ENCODE peak calls at places on chromosomes 1 and 21, in six cellular contexts. U is mesendoderm, I is psoas muscle, R is neural progenitor cell, P is esophagus squamous epithelium, D is IMR-90. Y is an unnamed sample.

GRCh38 chr1:159799446-159799985 is 2.6 kb upstream of the FCRL6 start:
- DNase-seq in D (no peak), P (no peak), U (no peak), R (no peak), I (no peak), Y (no peak)

GRCh38 chr1:51214615-51215131 is 21.4 kb upstream of the RNF11 start:
- DNase-seq in I (no peak), D (peak; percentile 87), P (no peak), U (no peak), R (no peak), Y (no peak)

GRCh38 chr1:151919246-151919645 is 9.9 kb upstream of the THEM4 start:
- DNase-seq in D (no peak), I (no peak), R (no peak), P (no peak), U (no peak), Y (no peak)

GRCh38 chr1:94634977-94635416 is 93.4 kb upstream of the F3 start:
- DNase-seq in R (no peak), P (no peak), U (peak; percentile 47), D (no peak), I (no peak), Y (no peak)

GRCh38 chr1:170545476-170545875 is 13.5 kb downstream of the GORAB start:
- DNase-seq in U (no peak), R (no peak), D (peak; percentile 88), P (no peak), I (no peak), Y (no peak)

GRCh38 chr1:59686170-59686569 is 128.6 kb upstream of the HOOK1 start:
- DNase-seq in P (no peak), R (no peak), I (no peak), D (no peak), U (no peak), Y (no peak)

GRCh38 chr1:47183308-47184089 is 6.3 kb downstream of the PDZK1IP1 start:
- DNase-seq in I (no peak), R (no peak), D (no peak), P (no peak), U (no peak), Y (no peak)

GRCh38 chr1:19814681-19815503 is at the start of gene RNF186:
- DNase-seq in U (no peak), R (no peak), D (no peak), P (no peak), I (peak; percentile 58), Y (no peak)

GRCh38 chr1:55374801-55375616 is 159.8 kb upstream of the USP24 start:
- DNase-seq in U (no peak), I (peak; percentile 75), P (no peak), R (no peak), D (no peak), Y (no peak)

GRCh38 chr1:218985424-218985823 is 188.3 kb upstream of the LYPLAL1 start:
- DNase-seq in R (no peak), I (no peak), U (no peak), P (no peak), D (no peak), Y (no peak)

GRCh38 chr1:20290624-20291597 is at the start of gene VWA5B1:
- DNase-seq in P (no peak), D (no peak), I (no peak), R (peak; percentile 94), U (peak; percentile 98), Y (peak; percentile 96)

GRCh38 chr1:205396972-205397616 is 24.8 kb downstream of the LEMD1 start:
- DNase-seq in P (no peak), I (no peak), R (peak; percentile 82), U (peak; percentile 81), D (peak; percentile 43), Y (peak; percentile 74)

GRCh38 chr1:17014671-17015567 is 3.2 kb upstream of the ATP13A2 start:
- DNase-seq in U (peak; percentile 16), P (no peak), D (peak; percentile 39), R (peak; percentile 47), I (no peak), Y (peak; percentile 69)

GRCh38 chr1:206131037-206131436 is 13.8 kb upstream of the AVPR1B start:
- DNase-seq in U (no peak), R (no peak), D (no peak), P (no peak), I (no peak), Y (no peak)

GRCh38 chr1:239386453-239387303 is at the start of gene CHRM3:
- DNase-seq in D (no peak), R (peak; percentile 85), P (no peak), I (peak; percentile 41), U (peak; percentile 85), Y (peak; percentile 92)

GRCh38 chr1:162609306-162609705 is 23.0 kb upstream of the DDR2 start:
- DNase-seq in P (no peak), D (no peak), R (no peak), U (no peak), I (no peak), Y (no peak)

GRCh38 chr1:181632960-181633359 is 149.6 kb downstream of the CACNA1E start:
- DNase-seq in I (no peak), P (no peak), D (no peak), U (no peak), R (no peak), Y (no peak)

GRCh38 chr1:206658264-206658980 is 23.1 kb downstream of the DYRK3 start:
- DNase-seq in D (no peak), P (no peak), I (peak; percentile 82), R (peak; percentile 68), U (peak; percentile 84), Y (peak; percentile 92)

GRCh38 chr1:155978325-155978972 is at the start of gene ARHGEF2:
- DNase-seq in U (peak; percentile 95), I (peak; percentile 87), R (peak; percentile 95), P (peak; percentile 65), D (peak; percentile 64), Y (peak; percentile 94)

GRCh38 chr1:162627662-162628296 is 4.5 kb upstream of the DDR2 start:
- DNase-seq in P (no peak), R (peak; percentile 37), I (no peak), U (peak; percentile 39), D (peak; percentile 53), Y (no peak)

GRCh38 chr1:18951818-18952391 is 4.6 kb downstream of the IFFO2 start:
- DNase-seq in R (no peak), I (no peak), U (no peak), D (no peak), P (no peak), Y (no peak)

GRCh38 chr21:35849131-35849530 is 211.2 kb downstream of the SETD4 start:
- DNase-seq in U (no peak), P (no peak), R (no peak), D (peak; percentile 24), I (no peak), Y (no peak)

GRCh38 chr1:95668165-95668564 is 434.2 kb downstream of the RWDD3 start:
- DNase-seq in U (no peak), R (no peak), D (no peak), I (no peak), P (no peak), Y (no peak)

GRCh38 chr1:59025201-59025600 is 241.4 kb upstream of the JUN start:
- DNase-seq in P (no peak), R (no peak), U (no peak), D (peak; percentile 77), I (no peak), Y (no peak)

GRCh38 chr1:180157108-180157507 is 2.4 kb downstream of the QSOX1 start:
- DNase-seq in P (no peak), R (no peak), U (no peak), I (no peak), D (peak; percentile 65), Y (no peak)

GRCh38 chr1:228434674-228435073 is 18.0 kb upstream of the TRIM17 start:
- DNase-seq in D (no peak), I (no peak), U (peak; percentile 55), R (no peak), P (no peak), Y (peak; percentile 51)

GRCh38 chr1:222370911-222371717 is 176.8 kb downstream of the HHIPL2 start:
- DNase-seq in R (no peak), D (peak; percentile 99), I (no peak), U (peak; percentile 32), P (no peak), Y (no peak)

GRCh38 chr1:245310605-245311531 is 156.1 kb downstream of the KIF26B start:
- DNase-seq in U (peak; percentile 65), R (peak; percentile 50), D (no peak), I (no peak), P (no peak), Y (peak; percentile 83)

GRCh38 chr1:182137546-182137945 is 76.0 kb upstream of the ZNF648 start:
- DNase-seq in U (no peak), R (no peak), I (no peak), D (no peak), P (no peak), Y (no peak)

GRCh38 chr1:231337043-231337471 is 595 bp downstream of the EXOC8 start:
- DNase-seq in U (no peak), D (no peak), R (no peak), P (no peak), I (no peak), Y (no peak)

GRCh38 chr1:231335663-231336602 is 1.7 kb downstream of the EXOC8 start:
- DNase-seq in D (no peak), R (no peak), P (no peak), U (no peak), I (peak; percentile 69), Y (no peak)

GRCh38 chr1:231337472-231338269 is at the start of gene EXOC8:
- DNase-seq in U (peak; percentile 98), D (peak; percentile 96), I (peak; percentile 98), R (peak; percentile 99), P (peak; percentile 64), Y (peak; percentile 99)

GRCh38 chr1:231340328-231341013 is 2.4 kb downstream of the SPRTN start:
- DNase-seq in I (no peak), P (no peak), R (no peak), D (no peak), U (no peak), Y (no peak)

GRCh38 chr1:231338270-231339128 is at the start of gene SPRTN:
- DNase-seq in D (peak; percentile 10), U (no peak), I (no peak), R (peak; percentile 73), P (no peak), Y (no peak)
- H3K4me1 ChIP-seq in D (peaks cover 7% of the 10 kb centered on the region), U (peaks cover 13% of the 10 kb centered on the region), I (peaks cover 38% of the 10 kb centered on the region), R (peaks cover 41% of the 10 kb centered on the region), P (peaks cover 65% of the 10 kb centered on the region), Y (peaks cover 8% of the 10 kb centered on the region)

GRCh38 chr1:226867461-226868054 is 2.9 kb upstream of the PSEN2 start:
- DNase-seq in I (no peak), P (no peak), R (no peak), U (peak; percentile 45), D (no peak), Y (peak; percentile 68)
- H3K27ac ChIP-seq in I (no peak overlapping the region), P (no peak overlapping the region), R (no peak overlapping the region), U (no peak overlapping the region), D (no peak overlapping the region), Y (no peak overlapping the region)

GRCh38 chr1:21930629-21931170 is 6.4 kb downstream of the HSPG2 start:
- DNase-seq in U (no peak), D (no peak), I (no peak), P (no peak), R (no peak), Y (no peak)
- H3K4me1 ChIP-seq in U (peaks cover 21% of the 10 kb centered on the region), D (peaks cover 63% of the 10 kb centered on the region), I (peaks cover 49% of the 10 kb centered on the region), P (peaks cover 99% of the 10 kb centered on the region), R (peaks cover 38% of the 10 kb centered on the region), Y (peaks cover 24% of the 10 kb centered on the region)

DNA sequence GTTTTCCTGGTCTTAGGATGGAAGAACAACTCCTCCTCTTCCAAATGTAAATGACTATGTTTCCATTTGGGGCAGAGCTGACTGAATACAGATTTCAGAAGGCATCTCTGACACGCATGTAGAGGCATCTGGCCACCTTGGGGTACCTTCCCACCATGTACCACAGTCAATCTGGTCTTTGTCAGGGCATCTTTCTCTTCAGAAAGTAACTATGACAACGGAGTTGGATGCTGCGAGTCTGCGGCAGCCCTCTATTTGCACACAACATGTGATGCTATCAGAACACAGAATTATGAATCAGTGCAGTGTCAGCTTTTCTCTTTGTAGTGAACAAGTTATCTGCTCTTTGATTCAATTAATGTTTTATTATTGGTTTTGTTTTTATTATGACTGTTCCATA is 94.7 kb downstream of the TSEN15 start:
- DNase-seq in D (no peak), U (no peak), I (no peak), P (no peak), R (no peak), Y (no peak)
- H3K27ac ChIP-seq in D (no peak overlapping the region), U (no peak overlapping the region), I (no peak overlapping the region), P (no peak overlapping the region), R (no peak overlapping the region), Y (no peak overlapping the region)

Y was measured in endodermal cell.